ENCODE peak calls at places on chromosome 14, in ten cellular contexts. L, D, P, Z, N, B, R, K, J and Y are unnamed samples.

GRCh38 chr14:26982071-26982470 is 384.2 kb upstream of the NOVA1 start:
- DNase-seq in L (no peak), D (no peak), P (no peak), Z (no peak), N (no peak), B (no peak), R (no peak), K (no peak), J (no peak), Y (no peak)

GRCh38 chr14:92586001-92586947 is 72.7 kb downstream of the RIN3 start:
- DNase-seq in L (no peak), D (no peak), P (no peak), Z (peak; percentile 58), N (peak; percentile 44), B (peak; percentile 7), R (no peak), K (no peak), J (no peak), Y (no peak)

GRCh38 chr14:36452850-36453249 is 67.2 kb downstream of the NKX2-1 start:
- DNase-seq in L (no peak), D (no peak), P (no peak), Z (no peak), N (no peak), B (no peak), R (no peak), K (no peak), J (no peak), Y (no peak)

GRCh38 chr14:105926415-105927093 is 400.2 kb downstream of the TMEM121 start:
- DNase-seq in L (no peak), D (no peak), P (no peak), Z (no peak), N (no peak), B (no peak), R (no peak), K (no peak), J (no peak), Y (no peak)

GRCh38 chr14:81400852-81401251 is 728 bp upstream of the STON2 start:
- DNase-seq in L (peak; percentile 77), D (peak; percentile 42), P (no peak), Z (no peak), N (peak; percentile 93), B (peak; percentile 1), R (peak; percentile 3), K (peak; percentile 88), J (peak; percentile 43), Y (no peak)

GRCh38 chr14:64786296-64787149 is 82.3 kb downstream of the PLEKHG3 start:
- DNase-seq in L (no peak), D (no peak), P (no peak), Z (no peak), N (no peak), B (no peak), R (no peak), K (no peak), J (no peak), Y (no peak)

GRCh38 chr14:103123634-103124500 is 606 bp downstream of the TNFAIP2 start:
- DNase-seq in L (peak; percentile 69), D (peak; percentile 56), P (no peak), Z (no peak), N (peak; percentile 77), B (no peak), R (no peak), K (peak; percentile 72), J (no peak), Y (no peak)

GRCh38 chr14:69879175-69880047 is at the start of gene SMOC1:
- DNase-seq in L (peak; percentile 84), D (peak; percentile 76), P (peak; percentile 63), Z (no peak), N (peak; percentile 67), B (no peak), R (peak; percentile 38), K (no peak), J (peak; percentile 93), Y (peak; percentile 23)

GRCh38 chr14:52349731-52350130 is 35.6 kb downstream of the PTGER2 start:
- DNase-seq in L (no peak), D (no peak), P (no peak), Z (no peak), N (peak; percentile 77), B (no peak), R (no peak), K (no peak), J (no peak), Y (no peak)

GRCh38 chr14:84969501-84969900 is 560.4 kb upstream of the FLRT2 start:
- DNase-seq in L (no peak), D (no peak), P (no peak), Z (no peak), N (peak; percentile 21), B (no peak), R (no peak), K (no peak), J (no peak), Y (no peak)

GRCh38 chr14:106850913-106851825 is 1324.8 kb downstream of the TMEM121 start:
- DNase-seq in L (no peak), D (no peak), P (peak; percentile 43), Z (no peak), N (no peak), B (no peak), R (no peak), K (no peak), J (no peak), Y (no peak)

GRCh38 chr14:89936654-89937185 is 17.8 kb downstream of the EFCAB11 start:
- DNase-seq in L (no peak), D (no peak), P (no peak), Z (no peak), N (no peak), B (no peak), R (no peak), K (no peak), J (no peak), Y (no peak)

GRCh38 chr14:94079891-94080605 is 954 bp downstream of the DDX24 start:
- DNase-seq in L (no peak), D (no peak), P (no peak), Z (no peak), N (no peak), B (no peak), R (peak; percentile 58), K (no peak), J (no peak), Y (peak; percentile 52)